ENCODE peak calls at places on chromosomes 2 and 18, in eight cellular contexts. P, K, O, X, G, E, T and A are unnamed samples.

GRCh38 chr2:45585267-45585861 is 25.7 kb downstream of the SRBD1 start:
- DNase-seq in P (no peak), K (no peak), O (peak), X (no peak), G (no peak), E (no peak), T (no peak), A (peak)

GRCh38 chr2:166365803-166366420 is 9.8 kb downstream of the SCN9A start:
- DNase-seq in P (no peak), K (no peak), O (no peak), X (no peak), G (no peak), E (no peak), T (no peak), A (no peak)

GRCh38 chr2:715847-716573 is 38.8 kb upstream of the TMEM18 start:
- DNase-seq in P (no peak), K (no peak), O (no peak), X (no peak), G (no peak), E (no peak), T (no peak), A (no peak)

GRCh38 chr2:38653715-38654494 is 12.0 kb upstream of the GALM start:
- DNase-seq in P (no peak), K (no peak), O (no peak), X (no peak), G (no peak), E (peak), T (no peak), A (no peak)

GRCh38 chr2:138255670-138256069 is 245.9 kb upstream of the SPOPL start:
- DNase-seq in P (no peak), K (no peak), O (no peak), X (no peak), G (no peak), E (no peak), T (no peak), A (no peak)

GRCh38 chr2:85553184-85553583 is 8.1 kb downstream of the GGCX start:
- DNase-seq in P (no peak), K (no peak), O (no peak), X (no peak), G (no peak), E (no peak), T (no peak), A (no peak)

GRCh38 chr2:239879423-239880084 is 145.6 kb downstream of the NDUFA10 start:
- DNase-seq in P (no peak), K (no peak), O (no peak), X (peak), G (no peak), E (no peak), T (no peak), A (no peak)

GRCh38 chr2:95353613-95354468 is 48.7 kb upstream of the FAHD2A start:
- DNase-seq in P (no peak), K (peak), O (no peak), X (peak), G (no peak), E (no peak), T (no peak), A (no peak)

GRCh38 chr2:45102141-45102540 is 92.9 kb upstream of the SIX2 start:
- DNase-seq in P (no peak), K (no peak), O (no peak), X (no peak), G (no peak), E (no peak), T (no peak), A (no peak)

GRCh38 chr18:3368193-3368592 is 81.8 kb upstream of the TGIF1 start:
- DNase-seq in P (no peak), K (no peak), O (no peak), X (no peak), G (no peak), E (no peak), T (no peak), A (no peak)

GRCh38 chr2:105732096-105732495 is 12.6 kb upstream of the NCK2 start:
- DNase-seq in P (no peak), K (no peak), O (no peak), X (no peak), G (no peak), E (no peak), T (no peak), A (no peak)

GRCh38 chr2:186887107-186888090 is 38.4 kb upstream of the ZSWIM2 start:
- DNase-seq in P (no peak), K (peak), O (no peak), X (peak), G (no peak), E (no peak), T (no peak), A (no peak)

GRCh38 chr2:176931588-176932563 is 280.7 kb upstream of the HNRNPA3 start:
- DNase-seq in P (no peak), K (no peak), O (no peak), X (no peak), G (no peak), E (no peak), T (no peak), A (peak)

GRCh38 chr2:71683070-71683469 is 229.7 kb downstream of the DYSF start:
- DNase-seq in P (no peak), K (peak), O (no peak), X (peak), G (no peak), E (no peak), T (no peak), A (no peak)

GRCh38 chr2:28185881-28186280 is 206.8 kb upstream of the FOSL2 start:
- DNase-seq in P (no peak), K (no peak), O (no peak), X (no peak), G (no peak), E (no peak), T (no peak), A (no peak)

GRCh38 chr2:8365331-8365910 is 316.4 kb upstream of the ID2 start:
- DNase-seq in P (no peak), K (no peak), O (no peak), X (no peak), G (no peak), E (no peak), T (no peak), A (no peak)

GRCh38 chr2:226215902-226216503 is 583.6 kb downstream of the IRS1 start:
- DNase-seq in P (peak), K (no peak), O (peak), X (no peak), G (peak), E (peak), T (no peak), A (peak)

GRCh38 chr2:157603203-157603602 is 25.5 kb downstream of the ACVR1C start:
- DNase-seq in P (no peak), K (no peak), O (no peak), X (no peak), G (no peak), E (no peak), T (no peak), A (no peak)

GRCh38 chr2:204971219-204971907 is 426.1 kb downstream of the PARD3B start:
- DNase-seq in P (no peak), K (no peak), O (peak), X (no peak), G (no peak), E (no peak), T (no peak), A (no peak)

GRCh38 chr18:46660955-46661749 is 4.1 kb upstream of the LOXHD1 start:
- DNase-seq in P (no peak), K (no peak), O (no peak), X (no peak), G (no peak), E (no peak), T (no peak), A (no peak)

GRCh38 chr2:136125226-136125625 is 7.3 kb upstream of the CXCR4 start:
- DNase-seq in P (no peak), K (no peak), O (no peak), X (no peak), G (no peak), E (no peak), T (no peak), A (no peak)

GRCh38 chr18:32139835-32140283 is 48.2 kb downstream of the RNF138 start:
- DNase-seq in P (no peak), K (no peak), O (no peak), X (no peak), G (no peak), E (no peak), T (no peak), A (no peak)

GRCh38 chr2:120797421-120798289 is 62.0 kb downstream of the GLI2 start:
- DNase-seq in P (no peak), K (no peak), O (no peak), X (no peak), G (no peak), E (no peak), T (no peak), A (no peak)

GRCh38 chr2:38712871-38713270 is 38.3 kb downstream of the SRSF7 start:
- DNase-seq in P (no peak), K (no peak), O (no peak), X (peak), G (no peak), E (no peak), T (no peak), A (no peak)

GRCh38 chr2:169561364-169561763 is 12.3 kb downstream of the FASTKD1 start:
- DNase-seq in P (no peak), K (no peak), O (no peak), X (no peak), G (no peak), E (no peak), T (no peak), A (no peak)

GRCh38 chr2:46196871-46197462 is 100.2 kb upstream of the EPAS1 start:
- DNase-seq in P (no peak), K (no peak), O (no peak), X (no peak), G (no peak), E (no peak), T (no peak), A (no peak)

GRCh38 chr18:39463986-39464385 is 1898.4 kb upstream of the CELF4 start:
- DNase-seq in P (no peak), K (no peak), O (no peak), X (no peak), G (no peak), E (no peak), T (no peak), A (no peak)

GRCh38 chr2:238146884-238147544 is 8.5 kb downstream of the KLHL30 start:
- DNase-seq in P (no peak), K (no peak), O (no peak), X (no peak), G (no peak), E (no peak), T (no peak), A (no peak)

GRCh38 chr2:207505728-207506127 is 24.0 kb upstream of the CREB1 start:
- DNase-seq in P (no peak), K (no peak), O (no peak), X (no peak), G (no peak), E (no peak), T (no peak), A (no peak)

GRCh38 chr2:208269091-208269490 is 3.0 kb downstream of the PIKFYVE start:
- DNase-seq in P (no peak), K (no peak), O (no peak), X (no peak), G (no peak), E (no peak), T (no peak), A (no peak)

GRCh38 chr2:5699963-5700362 is 7.8 kb downstream of the SOX11 start:
- DNase-seq in P (no peak), K (no peak), O (no peak), X (no peak), G (no peak), E (no peak), T (no peak), A (no peak)

GRCh38 chr2:9336209-9336533 is 87.2 kb downstream of the ITGB1BP1 start:
- DNase-seq in P (no peak), K (no peak), O (no peak), X (no peak), G (no peak), E (no peak), T (no peak), A (no peak)

GRCh38 chr2:85413592-85414421 is 3.6 kb upstream of the CAPG start:
- DNase-seq in P (peak), K (no peak), O (no peak), X (no peak), G (no peak), E (peak), T (no peak), A (no peak)

GRCh38 chr18:3294435-3295080 is 32.6 kb downstream of the MYL12B start:
- DNase-seq in P (no peak), K (no peak), O (no peak), X (no peak), G (no peak), E (no peak), T (no peak), A (no peak)

GRCh38 chr2:218285604-218286003 is 6.7 kb downstream of the TMBIM1 start:
- DNase-seq in P (no peak), K (no peak), O (no peak), X (peak), G (no peak), E (no peak), T (no peak), A (no peak)

GRCh38 chr2:98827625-98828368 is 96.9 kb upstream of the MGAT4A start:
- DNase-seq in P (no peak), K (no peak), O (no peak), X (no peak), G (no peak), E (no peak), T (no peak), A (no peak)

GRCh38 chr2:190843874-190844699 is 36.5 kb upstream of the GLS start:
- DNase-seq in P (no peak), K (no peak), O (no peak), X (no peak), G (no peak), E (peak), T (no peak), A (no peak)